ENCODE peak calls at places on chromosomes 13 and 19, in four cellular contexts. I is fibroblast of mammary gland, D is lower leg skin, X is AG09309. Q is an unnamed sample.

GRCh38 chr13:93352616-93353015 is 126.0 kb downstream of the GPC6 start:
- DNase-seq in D (no peak), I (no peak), X (no peak), Q (no peak)

GRCh38 chr13:112587359-112587766 is 590 bp downstream of the TUBGCP3 start:
- DNase-seq in X (peak; percentile 33), D (peak; percentile 95), I (peak; percentile 82), Q (peak; percentile 55)

GRCh38 chr19:34226036-34226435 is 28.3 kb upstream of the GARRE1 start:
- DNase-seq in X (no peak), I (no peak), D (no peak), Q (no peak)

GRCh38 chr13:41622545-41623429 is 165.4 kb downstream of the RGCC start:
- DNase-seq in X (peak; percentile 89), D (no peak), I (peak; percentile 88), Q (no peak)

GRCh38 chr19:35585844-35586243 is at the start of gene PMIS2:
- DNase-seq in X (no peak), I (peak; percentile 7), D (no peak), Q (no peak)

GRCh38 chr13:110480161-110480560 is 81.4 kb downstream of the RAB20 start:
- DNase-seq in X (no peak), D (no peak), I (no peak), Q (no peak)

GRCh38 chr13:37621811-37622361 is 23.3 kb upstream of the POSTN start:
- DNase-seq in X (peak; percentile 78), I (peak; percentile 97), D (no peak), Q (peak; percentile 61)

GRCh38 chr13:51423766-51424165 is 29.1 kb downstream of the INTS6 start:
- DNase-seq in D (no peak), I (no peak), X (no peak), Q (no peak)

GRCh38 chr19:6849876-6850275 is 37.5 kb upstream of the ADGRE1 start:
- DNase-seq in D (no peak), X (no peak), I (no peak), Q (no peak)

GRCh38 chr13:83752141-83752540 is 130.1 kb downstream of the SLITRK1 start:
- DNase-seq in D (no peak), I (peak; percentile 16), X (peak; percentile 13), Q (no peak)

GRCh38 chr13:53201454-53202225 is 173.0 kb downstream of the OLFM4 start:
- DNase-seq in I (no peak), D (peak; percentile 82), X (no peak), Q (no peak)

GRCh38 chr19:44476559-44477408 is 23.5 kb downstream of the ZNF180 start:
- DNase-seq in D (no peak), X (no peak), I (peak; percentile 39), Q (no peak)

GRCh38 chr19:1650627-1651009 is 1.8 kb downstream of the TCF3 start:
- DNase-seq in D (no peak), I (no peak), X (no peak), Q (no peak)

GRCh38 chr13:76027131-76027530 is 391.0 kb downstream of the LMO7 start:
- DNase-seq in X (no peak), I (no peak), D (no peak), Q (no peak)

GRCh38 chr13:42526276-42526675 is 47.7 kb upstream of the TNFSF11 start:
- DNase-seq in I (no peak), D (no peak), X (no peak), Q (no peak)

GRCh38 chr19:43774103-43774939 is 6.5 kb downstream of the KCNN4 start:
- DNase-seq in D (no peak), I (peak; percentile 56), X (no peak), Q (no peak)

GRCh38 chr13:80873589-80873988 is 532.7 kb upstream of the SPRY2 start:
- DNase-seq in D (no peak), X (no peak), I (no peak), Q (no peak)

GRCh38 chr13:110107568-110108347 is 199.2 kb downstream of the COL4A1 start:
- DNase-seq in X (no peak), D (no peak), I (no peak), Q (no peak)

GRCh38 chr13:97125051-97125809 is 96.9 kb upstream of the MBNL2 start:
- DNase-seq in I (peak; percentile 97), X (no peak), D (peak; percentile 89), Q (peak; percentile 65)

GRCh38 chr19:1104452-1105216 is 840 bp downstream of the GPX4 start:
- DNase-seq in X (no peak), I (peak; percentile 76), D (peak; percentile 95), Q (no peak)

GRCh38 chr19:33683881-33684549 is 62.3 kb downstream of the CHST8 start:
- DNase-seq in I (peak; percentile 7), D (peak; percentile 69), X (no peak), Q (no peak)

GRCh38 chr19:33241530-33242101 is 16.0 kb upstream of the SLC7A10 start:
- DNase-seq in I (peak; percentile 39), X (no peak), D (no peak), Q (no peak)

GRCh38 chr13:82878536-82878935 is 1003.7 kb downstream of the SLITRK1 start:
- DNase-seq in D (no peak), I (peak; percentile 56), X (peak; percentile 7), Q (no peak)

GRCh38 chr13:31172535-31172934 is 10.8 kb upstream of the HSPH1 start:
- DNase-seq in X (peak; percentile 62), D (no peak), I (peak; percentile 84), Q (peak; percentile 23)

GRCh38 chr19:29479941-29480340 is 45.9 kb upstream of the VSTM2B start:
- DNase-seq in X (no peak), I (no peak), D (peak; percentile 74), Q (no peak)

GRCh38 chr13:29713841-29714240 is 118.4 kb upstream of the SLC7A1 start:
- DNase-seq in D (no peak), I (peak; percentile 45), X (no peak), Q (no peak)

GRCh38 chr13:109396266-109396665 is 390.1 kb downstream of the IRS2 start:
- DNase-seq in X (no peak), I (no peak), D (no peak), Q (no peak)

GRCh38 chr19:44643605-44644390 is at the start of gene PVR:
- DNase-seq in I (peak; percentile 57), D (peak; percentile 91), X (no peak), Q (no peak)

GRCh38 chr13:25901460-25902376 is 150.1 kb downstream of the SHISA2 start:
- DNase-seq in D (no peak), I (peak; percentile 8), X (no peak), Q (no peak)

GRCh38 chr19:42068756-42069571 is 1.0 kb downstream of the GRIK5 start:
- DNase-seq in D (no peak), X (no peak), I (no peak), Q (no peak)

GRCh38 chr19:46753420-46754155 is 7.3 kb upstream of the STRN4 start:
- DNase-seq in D (no peak), I (peak; percentile 39), X (no peak), Q (no peak)

GRCh38 chr13:112783946-112784500 is 94.2 kb downstream of the ATP11A start:
- DNase-seq in X (no peak), D (no peak), I (no peak), Q (no peak)

GRCh38 chr13:40210865-40211585 is 455.4 kb downstream of the FOXO1 start:
- DNase-seq in I (no peak), D (no peak), X (no peak), Q (no peak)

GRCh38 chr13:100707818-100708740 is 33.5 kb upstream of the TMTC4 start:
- DNase-seq in X (no peak), I (peak; percentile 57), D (no peak), Q (no peak)

GRCh38 chr13:100214886-100215285 is 126.0 kb downstream of the PCCA start:
- DNase-seq in X (no peak), I (peak; percentile 60), D (no peak), Q (no peak)

GRCh38 chr13:58087566-58087965 is 456.0 kb downstream of the PCDH17 start:
- DNase-seq in I (no peak), X (no peak), D (no peak), Q (no peak)

GRCh38 chr19:3335431-3336350 is 30.7 kb upstream of the NFIC start:
- DNase-seq in X (no peak), I (peak; percentile 86), D (peak; percentile 91), Q (no peak)

GRCh38 chr13:36453518-36453917 is 21.2 kb downstream of the CCNA1 start:
- DNase-seq in I (peak; percentile 38), X (peak; percentile 2), D (no peak), Q (no peak)
- TF ChIP-seq CTCF in I (peak; percentile 37), X (peak; percentile 38), D (no peak), Q (peak; percentile 15)

GRCh38 chr19:13723206-13723605 is 41.1 kb upstream of the MRI1 start:
- DNase-seq in D (no peak), I (peak; percentile 40), X (peak; percentile 14), Q (no peak)

GRCh38 chr19:13717194-13717643 is 47.1 kb upstream of the MRI1 start:
- DNase-seq in X (no peak), D (no peak), I (no peak), Q (no peak)

GRCh38 chr19:13712767-13713201 is 51.5 kb upstream of the MRI1 start:
- DNase-seq in X (no peak), I (no peak), D (no peak), Q (no peak)

DNA sequence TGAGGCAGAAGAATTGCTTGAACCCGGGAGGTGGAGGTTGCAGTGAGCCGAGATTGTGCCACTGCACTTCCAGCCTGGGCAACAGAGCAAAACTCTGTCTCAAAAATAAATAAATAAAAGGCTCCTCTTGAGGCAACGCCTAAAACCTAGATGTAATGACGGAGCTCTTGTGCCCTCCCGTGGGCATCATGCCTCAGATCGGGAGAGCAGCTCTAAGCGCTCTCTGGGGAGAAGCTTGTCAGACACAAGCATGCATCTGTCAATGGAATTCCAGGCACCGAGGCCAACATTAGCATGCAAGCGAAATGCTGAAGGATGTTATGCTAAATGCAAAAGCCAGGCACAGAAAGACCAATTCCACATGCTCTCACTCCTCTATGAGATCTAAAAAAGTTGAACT is 45.6 kb upstream of the MRI1 start:
- DNase-seq in D (no peak), X (peak; percentile 43), I (peak; percentile 47), Q (peak; percentile 70)
- TF ChIP-seq CTCF in D (no peak), X (peak; percentile 59), I (no peak), Q (peak; percentile 69)

DNA sequence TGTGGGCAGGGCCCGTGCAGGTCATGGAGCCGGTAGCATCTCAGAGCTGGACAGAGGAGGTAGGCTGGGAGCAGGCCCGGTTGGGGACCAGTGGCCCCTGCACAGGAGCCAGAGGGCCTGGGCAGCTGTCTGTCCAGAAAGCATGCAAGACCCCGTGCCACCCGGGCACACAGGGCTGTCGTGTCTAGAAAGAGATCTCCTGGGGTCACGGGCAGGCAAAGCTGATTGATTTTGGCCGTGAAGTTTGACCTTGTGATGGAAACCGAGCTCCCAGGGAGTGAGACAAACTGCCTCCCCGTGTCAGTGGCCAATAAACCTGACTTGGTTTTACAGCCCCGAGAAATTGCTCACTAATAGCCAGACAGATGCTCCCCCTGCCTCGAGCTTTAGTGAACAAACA is 98.8 kb downstream of the KDM4B start:
- DNase-seq in D (no peak), X (no peak), I (no peak), Q (no peak)
- TF ChIP-seq CTCF in D (no peak), X (no peak), I (no peak), Q (no peak)

DNA sequence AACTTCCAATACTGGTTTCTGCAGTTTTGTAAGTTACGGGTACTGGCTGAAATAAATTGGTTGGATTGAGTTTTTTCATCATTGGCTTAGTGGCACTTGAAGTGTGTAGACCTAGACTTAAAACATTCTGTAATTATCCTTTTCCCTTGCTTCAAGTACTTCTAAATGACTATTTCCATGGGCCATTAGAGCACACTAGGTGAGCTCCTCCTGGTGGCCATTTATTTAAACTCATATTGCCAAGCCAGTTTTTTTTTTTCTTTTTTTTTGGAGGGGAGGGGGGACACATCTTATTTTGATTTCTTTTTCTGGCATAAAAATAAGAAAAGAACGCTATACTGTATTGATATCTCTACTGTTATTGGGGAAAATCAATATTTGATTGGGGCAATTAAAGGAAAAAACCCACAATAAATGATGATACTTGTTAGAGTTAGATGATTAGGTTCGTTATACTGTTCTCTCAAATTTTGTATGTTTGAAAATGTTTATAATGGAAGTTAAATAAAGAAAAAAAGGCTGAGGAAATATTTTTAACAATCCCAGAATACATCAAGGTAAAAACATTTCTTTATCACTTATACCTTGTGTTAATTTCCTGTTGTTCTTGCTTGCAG is 82.9 kb downstream of the PDS5B start:
- DNase-seq in I (peak; percentile 68), X (peak; percentile 10), D (no peak), Q (peak; percentile 20)
- TF ChIP-seq CTCF in I (peak; percentile 83), X (peak; percentile 72), D (no peak), Q (peak; percentile 67)

Q was measured in AG09319.